ENCODE peak calls at places on chromosomes 2 and 18, in four cellular contexts. One of them, this sample, is unnamed.

GRCh38 chr2:233189032-233189431 is 62.4 kb upstream of the ATG16L1 start:
- DNase-seq in mesendoderm: no peak
- DNase-seq in IMR-90: no peak
- DNase-seq in H1: no peak
- DNase-seq in this sample: no peak

GRCh38 chr18:35153609-35154273 is 87.1 kb upstream of the ZNF397 start:
- DNase-seq in IMR-90: no peak
- DNase-seq in H1: no peak
- DNase-seq in mesendoderm: no peak
- DNase-seq in this sample: no peak

GRCh38 chr2:172976816-172977215 is 98.8 kb upstream of the MAP3K20 start:
- DNase-seq in mesendoderm: no peak
- DNase-seq in IMR-90: no peak
- DNase-seq in H1: no peak
- DNase-seq in this sample: no peak

GRCh38 chr2:20925265-20925889 is 102.5 kb upstream of the LDAH start:
- DNase-seq in mesendoderm: peak
- DNase-seq in H1: peak
- DNase-seq in IMR-90: no peak
- DNase-seq in this sample: peak

GRCh38 chr2:137886432-137886831 is 77.8 kb upstream of the HNMT start:
- DNase-seq in IMR-90: no peak
- DNase-seq in H1: no peak
- DNase-seq in mesendoderm: peak
- DNase-seq in this sample: peak

GRCh38 chr2:98543214-98543613 is 65.1 kb downstream of the COA5 start:
- DNase-seq in H1: no peak
- DNase-seq in mesendoderm: no peak
- DNase-seq in IMR-90: no peak
- DNase-seq in this sample: no peak

GRCh38 chr2:24164416-24164973 is 10.4 kb upstream of the FAM228A start:
- DNase-seq in IMR-90: no peak
- DNase-seq in mesendoderm: peak
- DNase-seq in H1: peak
- DNase-seq in this sample: peak

GRCh38 chr18:36809590-36810381 is 19.0 kb downstream of the TPGS2 start:
- DNase-seq in mesendoderm: peak
- DNase-seq in H1: no peak
- DNase-seq in IMR-90: peak
- DNase-seq in this sample: peak

GRCh38 chr2:6233932-6234331 is 541.7 kb downstream of the SOX11 start:
- DNase-seq in mesendoderm: no peak
- DNase-seq in H1: no peak
- DNase-seq in IMR-90: no peak
- DNase-seq in this sample: no peak

GRCh38 chr2:119423041-119423440 is 8.6 kb upstream of the TMEM37 start:
- DNase-seq in H1: no peak
- DNase-seq in mesendoderm: no peak
- DNase-seq in IMR-90: no peak
- DNase-seq in this sample: no peak

GRCh38 chr18:9968081-9968848 is 54.4 kb downstream of the VAPA start:
- DNase-seq in H1: no peak
- DNase-seq in mesendoderm: peak
- DNase-seq in IMR-90: no peak
- DNase-seq in this sample: no peak

GRCh38 chr2:11866358-11867335 is 120.2 kb downstream of the LPIN1 start:
- DNase-seq in H1: peak
- DNase-seq in mesendoderm: no peak
- DNase-seq in IMR-90: no peak
- DNase-seq in this sample: no peak

GRCh38 chr2:175203621-175204496 is 22.3 kb upstream of the ATP5MC3 start:
- DNase-seq in mesendoderm: peak
- DNase-seq in IMR-90: peak
- DNase-seq in H1: peak
- DNase-seq in this sample: peak

GRCh38 chr2:26875808-26876207 is 27.9 kb downstream of the DPYSL5 start:
- DNase-seq in IMR-90: no peak
- DNase-seq in H1: no peak
- DNase-seq in mesendoderm: no peak
- DNase-seq in this sample: no peak

GRCh38 chr2:144683063-144683740 is 163.3 kb upstream of the ZEB2 start:
- DNase-seq in H1: no peak
- DNase-seq in mesendoderm: no peak
- DNase-seq in IMR-90: no peak
- DNase-seq in this sample: no peak

GRCh38 chr2:14712091-14712490 is 79.6 kb downstream of the LRATD1 start:
- DNase-seq in mesendoderm: no peak
- DNase-seq in IMR-90: peak
- DNase-seq in H1: no peak
- DNase-seq in this sample: no peak

GRCh38 chr18:49189772-49190171 is 239.0 kb upstream of the SMAD7 start:
- DNase-seq in H1: no peak
- DNase-seq in IMR-90: no peak
- DNase-seq in mesendoderm: no peak
- DNase-seq in this sample: no peak

GRCh38 chr18:49193896-49194295 is 243.1 kb upstream of the SMAD7 start:
- DNase-seq in H1: no peak
- DNase-seq in IMR-90: no peak
- DNase-seq in mesendoderm: no peak
- DNase-seq in this sample: no peak

GRCh38 chr18:49193252-49193651 is 242.5 kb upstream of the SMAD7 start:
- DNase-seq in mesendoderm: no peak
- DNase-seq in IMR-90: no peak
- DNase-seq in H1: no peak
- DNase-seq in this sample: no peak
- H3K9ac ChIP-seq in mesendoderm: no peak
- H3K9ac ChIP-seq in IMR-90: no peak
- H3K9ac ChIP-seq in H1: no peak
- H3K9ac ChIP-seq in this sample: no peak

GRCh38 chr2:168138369-168138768 is 109.0 kb downstream of the STK39 start:
- DNase-seq in IMR-90: no peak
- DNase-seq in mesendoderm: no peak
- DNase-seq in H1: no peak
- DNase-seq in this sample: no peak
- H3K56ac ChIP-seq in IMR-90: no peak
- H3K56ac ChIP-seq in mesendoderm: no peak
- H3K56ac ChIP-seq in H1: no peak
- H3K56ac ChIP-seq in this sample: no peak

DNA sequence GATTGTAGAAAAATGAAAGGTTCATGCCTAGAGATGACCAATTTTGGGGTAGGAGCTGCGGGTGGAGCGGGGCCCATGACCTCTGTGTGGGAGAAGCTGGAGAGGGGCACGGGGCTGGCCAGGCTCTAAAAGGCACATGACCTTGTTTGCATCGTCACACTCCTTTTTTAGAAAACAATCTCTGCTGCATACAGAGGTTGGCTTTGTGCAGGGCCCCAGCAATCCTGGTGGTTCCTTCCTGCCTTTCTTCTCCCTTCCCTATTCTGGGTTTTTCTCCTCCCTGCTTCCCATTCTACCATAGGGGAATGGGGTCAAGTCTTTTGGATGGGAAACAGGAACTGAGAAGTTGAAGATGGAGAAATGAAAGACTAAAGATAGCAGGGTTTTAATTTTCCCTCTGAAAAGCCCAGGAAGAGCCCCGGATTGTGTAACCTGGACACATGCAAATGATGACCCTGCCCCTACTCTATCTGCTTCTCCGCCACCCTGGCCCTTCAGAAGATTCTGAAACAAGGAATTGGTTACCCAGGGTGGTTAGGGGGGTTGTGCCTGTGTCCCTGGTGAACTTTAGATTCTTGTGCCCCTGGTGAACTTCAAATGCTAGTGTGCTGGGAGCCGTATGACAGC is 53.9 kb downstream of the ASAP2 start:
- DNase-seq in IMR-90: no peak
- DNase-seq in mesendoderm: no peak
- DNase-seq in H1: no peak
- DNase-seq in this sample: no peak
- H3K9ac ChIP-seq in IMR-90: no peak
- H3K9ac ChIP-seq in mesendoderm: no peak
- H3K9ac ChIP-seq in H1: no peak
- H3K9ac ChIP-seq in this sample: no peak

GRCh38 chr2:180169474-180169873 is 162.4 kb upstream of the CWC22 start:
- DNase-seq in IMR-90: no peak
- DNase-seq in H1: no peak
- DNase-seq in mesendoderm: peak
- DNase-seq in this sample: no peak
- H3K56ac ChIP-seq in IMR-90: no peak
- H3K56ac ChIP-seq in H1: no peak
- H3K56ac ChIP-seq in mesendoderm: no peak
- H3K56ac ChIP-seq in this sample: no peak

DNA sequence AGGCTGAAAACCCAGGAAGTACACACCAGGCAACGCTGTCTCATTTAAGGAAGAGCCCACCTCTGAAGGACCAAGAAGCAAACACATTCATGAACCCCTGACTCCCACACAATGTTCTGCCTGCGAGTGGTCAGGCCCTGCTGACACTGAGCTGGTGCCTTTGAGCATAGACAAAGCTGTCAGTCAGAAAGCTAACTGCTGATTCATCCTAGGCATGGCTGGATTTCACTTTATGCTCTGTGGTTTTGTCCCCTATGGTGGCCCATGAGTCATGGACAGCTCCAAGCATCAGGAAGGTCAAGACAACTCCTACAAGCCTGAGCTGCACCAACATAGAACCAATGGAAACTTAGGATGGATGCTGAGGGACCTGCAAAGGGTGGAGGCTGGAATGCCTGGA is 78.9 kb downstream of the UXS1 start:
- DNase-seq in IMR-90: peak
- DNase-seq in mesendoderm: peak
- DNase-seq in H1: no peak
- DNase-seq in this sample: no peak
- H3K9ac ChIP-seq in IMR-90: no peak
- H3K9ac ChIP-seq in mesendoderm: no peak
- H3K9ac ChIP-seq in H1: no peak
- H3K9ac ChIP-seq in this sample: no peak

DNA sequence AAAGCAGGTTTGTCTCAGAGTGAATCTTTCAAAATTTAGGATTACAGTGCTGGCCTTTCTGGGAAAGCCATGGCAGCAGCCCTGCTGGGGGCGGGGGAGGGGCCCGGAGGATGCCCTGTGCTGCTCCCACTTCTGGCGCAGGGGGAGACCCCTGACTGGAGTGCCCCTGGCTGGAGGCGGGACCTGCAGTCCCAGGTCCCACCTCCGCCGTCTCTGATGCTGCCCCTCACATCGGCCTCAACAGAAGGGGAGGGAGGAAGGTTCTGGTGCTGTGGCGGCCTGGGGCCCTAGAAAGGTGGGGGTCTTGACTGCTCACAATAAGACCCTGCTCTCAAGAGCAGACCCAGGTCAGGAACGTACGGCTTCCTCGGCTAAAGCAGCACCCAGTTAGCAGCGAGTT is 216.4 kb downstream of the TWIST2 start:
- DNase-seq in mesendoderm: no peak
- DNase-seq in IMR-90: no peak
- DNase-seq in H1: no peak
- DNase-seq in this sample: no peak
- H3K56ac ChIP-seq in mesendoderm: no peak
- H3K56ac ChIP-seq in IMR-90: no peak
- H3K56ac ChIP-seq in H1: no peak
- H3K56ac ChIP-seq in this sample: no peak

DNA sequence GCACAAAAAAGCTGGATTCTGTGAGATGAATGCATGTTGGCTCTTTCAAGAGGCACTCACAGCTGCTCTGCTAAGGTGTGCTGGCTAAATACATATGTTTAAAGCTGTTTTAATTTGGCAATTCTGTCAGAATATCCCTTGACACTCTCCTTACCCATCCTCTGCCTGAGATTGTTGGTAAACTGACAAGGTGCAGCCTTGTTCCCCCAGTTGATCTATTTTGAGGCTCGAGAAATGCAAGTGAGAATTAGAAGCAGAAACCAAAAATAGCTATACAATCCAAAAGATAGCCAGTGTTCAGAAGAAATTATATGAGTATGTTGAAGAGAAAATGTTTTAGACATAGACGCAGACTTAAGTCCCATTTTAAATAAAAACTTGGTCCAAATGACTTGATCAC is 971.7 kb upstream of the GYPC start:
- DNase-seq in IMR-90: no peak
- DNase-seq in mesendoderm: no peak
- DNase-seq in H1: no peak
- DNase-seq in this sample: no peak
- H3K9ac ChIP-seq in IMR-90: no peak
- H3K9ac ChIP-seq in mesendoderm: no peak
- H3K9ac ChIP-seq in H1: no peak
- H3K9ac ChIP-seq in this sample: no peak

This sample was measured in H9.